ENCODE peak calls at places on chromosomes 4 and X, in ten cellular contexts. Z, R, I, D, X, Y, W, P, L and U are unnamed samples.

GRCh38 chrX:84187501-84188319 is at the start of gene RPS6KA6:
- DNase-seq in Z (peak), R (peak), I (peak), D (no peak), X (peak), Y (no peak), W (no peak), P (peak), L (peak), U (peak)

GRCh38 chrX:154396948-154397887 is 959 bp upstream of the RPL10 start:
- DNase-seq in Z (peak), R (peak), I (peak), D (peak), X (peak), Y (peak), W (no peak), P (peak), L (peak), U (peak)

GRCh38 chr4:12645732-12646131 is 838.4 kb downstream of the RAB28 start:
- DNase-seq in Z (no peak), R (no peak), I (no peak), D (no peak), X (no peak), Y (no peak), W (no peak), P (no peak), L (no peak), U (no peak)

GRCh38 chr4:38757945-38758344 is 24.8 kb downstream of the TLR10 start:
- DNase-seq in Z (no peak), R (no peak), I (peak), D (no peak), X (no peak), Y (peak), W (peak), P (no peak), L (no peak), U (peak)

GRCh38 chr4:55172694-55173287 is 47.4 kb upstream of the KDR start:
- DNase-seq in Z (peak), R (peak), I (no peak), D (no peak), X (no peak), Y (no peak), W (no peak), P (no peak), L (no peak), U (no peak)

GRCh38 chrX:2689773-2690666 is 1.1 kb upstream of the CD99 start:
- DNase-seq in Z (no peak), R (no peak), I (peak), D (no peak), X (peak), Y (no peak), W (no peak), P (no peak), L (no peak), U (no peak)

GRCh38 chrX:135432881-135433521 is 11.3 kb downstream of the SMIM10L2A start:
- DNase-seq in Z (no peak), R (no peak), I (no peak), D (no peak), X (peak), Y (no peak), W (no peak), P (no peak), L (no peak), U (no peak)

GRCh38 chr4:8846046-8846720 is 25.5 kb downstream of the HMX1 start:
- DNase-seq in Z (no peak), R (no peak), I (no peak), D (no peak), X (peak), Y (no peak), W (no peak), P (no peak), L (no peak), U (no peak)

GRCh38 chr4:121706595-121707021 is 9.8 kb upstream of the ANXA5 start:
- DNase-seq in Z (no peak), R (peak), I (no peak), D (peak), X (no peak), Y (no peak), W (no peak), P (peak), L (peak), U (no peak)

GRCh38 chr4:6269400-6269650 is 325 bp upstream of the WFS1 start:
- DNase-seq in Z (no peak), R (no peak), I (no peak), D (no peak), X (no peak), Y (no peak), W (no peak), P (no peak), L (no peak), U (no peak)

GRCh38 chr4:67810011-67810410 is 55.8 kb upstream of the GNRHR start:
- DNase-seq in Z (no peak), R (no peak), I (no peak), D (no peak), X (no peak), Y (no peak), W (no peak), P (no peak), L (no peak), U (no peak)

GRCh38 chrX:31423575-31424284 is 351.9 kb upstream of the FTHL17 start:
- DNase-seq in Z (peak), R (peak), I (peak), D (peak), X (peak), Y (peak), W (no peak), P (peak), L (peak), U (peak)

GRCh38 chr4:1309261-1310010 is 19.7 kb downstream of the MAEA start:
- DNase-seq in Z (peak), R (peak), I (peak), D (no peak), X (peak), Y (peak), W (no peak), P (peak), L (peak), U (no peak)

GRCh38 chr4:19266566-19266965 is 985.1 kb upstream of the SLIT2 start:
- DNase-seq in Z (no peak), R (no peak), I (peak), D (no peak), X (no peak), Y (no peak), W (no peak), P (no peak), L (no peak), U (no peak)

GRCh38 chr4:15659768-15660394 is 4.7 kb upstream of the FBXL5 start:
- DNase-seq in Z (peak), R (peak), I (no peak), D (no peak), X (no peak), Y (no peak), W (no peak), P (peak), L (peak), U (no peak)

GRCh38 chr4:34196375-34196774 is 2047.9 kb downstream of the ARAP2 start:
- DNase-seq in Z (no peak), R (no peak), I (no peak), D (no peak), X (no peak), Y (no peak), W (no peak), P (no peak), L (no peak), U (no peak)

GRCh38 chr4:7375427-7375826 is 59.3 kb downstream of the PSAPL1 start:
- DNase-seq in Z (no peak), R (no peak), I (no peak), D (no peak), X (no peak), Y (no peak), W (no peak), P (no peak), L (peak), U (no peak)

GRCh38 chr4:166174717-166175510 is 301.9 kb downstream of the TLL1 start:
- DNase-seq in Z (peak), R (peak), I (no peak), D (no peak), X (no peak), Y (no peak), W (no peak), P (peak), L (no peak), U (no peak)

GRCh38 chr4:163484906-163485305 is 9.6 kb upstream of the TMA16 start:
- DNase-seq in Z (peak), R (peak), I (peak), D (peak), X (peak), Y (peak), W (peak), P (peak), L (peak), U (peak)

GRCh38 chrX:115047181-115047580 is 29.8 kb upstream of the IL13RA2 start:
- DNase-seq in Z (no peak), R (peak), I (no peak), D (no peak), X (no peak), Y (no peak), W (no peak), P (no peak), L (peak), U (no peak)

GRCh38 chr4:1246901-1247810 is 1.8 kb downstream of the CTBP1 start:
- DNase-seq in Z (no peak), R (no peak), I (peak), D (peak), X (peak), Y (peak), W (no peak), P (peak), L (no peak), U (peak)

GRCh38 chr4:827209-828081 is 1.5 kb upstream of the CPLX1 start:
- DNase-seq in Z (no peak), R (no peak), I (no peak), D (no peak), X (no peak), Y (no peak), W (no peak), P (no peak), L (no peak), U (no peak)

GRCh38 chrX:3142259-3143042 is 101.2 kb downstream of the ARSF start:
- DNase-seq in Z (no peak), R (no peak), I (no peak), D (peak), X (no peak), Y (peak), W (peak), P (no peak), L (no peak), U (peak)

GRCh38 chrX:136574548-136574947 is 42.5 kb downstream of the VGLL1 start:
- DNase-seq in Z (no peak), R (no peak), I (no peak), D (no peak), X (no peak), Y (no peak), W (no peak), P (no peak), L (no peak), U (no peak)

GRCh38 chr4:156113138-156113537 is 159.5 kb upstream of the CTSO start:
- DNase-seq in Z (no peak), R (peak), I (no peak), D (no peak), X (no peak), Y (no peak), W (no peak), P (peak), L (no peak), U (peak)

GRCh38 chr4:156109943-156110925 is 156.6 kb upstream of the CTSO start:
- DNase-seq in Z (peak), R (peak), I (no peak), D (no peak), X (no peak), Y (no peak), W (no peak), P (peak), L (peak), U (no peak)

DNA sequence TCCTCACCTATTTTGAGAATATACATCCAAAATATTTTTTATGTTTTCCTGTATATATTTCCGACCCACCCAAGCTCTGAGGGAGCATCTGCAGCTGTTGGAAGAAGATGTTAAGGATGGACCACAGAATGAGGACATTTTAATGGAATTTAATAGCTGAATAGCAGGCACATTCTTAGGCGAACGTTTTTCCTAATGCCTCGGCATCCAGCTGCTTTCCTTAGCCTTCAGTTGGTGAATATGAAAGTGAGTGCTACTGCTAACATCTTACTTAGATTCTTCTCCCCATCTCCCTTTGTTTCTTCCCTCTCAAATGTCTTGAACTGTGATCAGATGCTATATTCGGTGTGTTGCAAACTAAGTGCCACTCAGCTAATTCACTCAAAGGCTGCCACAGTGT is 158.0 kb upstream of the CTSO start:
- DNase-seq in Z (no peak), R (no peak), I (no peak), D (no peak), X (no peak), Y (no peak), W (no peak), P (no peak), L (no peak), U (no peak)
- H2AFZ ChIP-seq in Z (no peak), R (peak), I (no peak), D (no peak), X (no peak), Y (no peak), W (no peak), P (peak), L (no peak), U (no peak)

GRCh38 chrX:105191878-105192277 is 28.6 kb downstream of the TEX13A start:
- DNase-seq in Z (peak), R (no peak), I (peak), D (peak), X (peak), Y (peak), W (no peak), P (peak), L (no peak), U (peak)
- TF ChIP-seq CTCF in Z (no peak), R (peak), I (peak), D (peak), X (peak), Y (peak), W (no peak), P (peak), L (no peak), U (peak)

DNA sequence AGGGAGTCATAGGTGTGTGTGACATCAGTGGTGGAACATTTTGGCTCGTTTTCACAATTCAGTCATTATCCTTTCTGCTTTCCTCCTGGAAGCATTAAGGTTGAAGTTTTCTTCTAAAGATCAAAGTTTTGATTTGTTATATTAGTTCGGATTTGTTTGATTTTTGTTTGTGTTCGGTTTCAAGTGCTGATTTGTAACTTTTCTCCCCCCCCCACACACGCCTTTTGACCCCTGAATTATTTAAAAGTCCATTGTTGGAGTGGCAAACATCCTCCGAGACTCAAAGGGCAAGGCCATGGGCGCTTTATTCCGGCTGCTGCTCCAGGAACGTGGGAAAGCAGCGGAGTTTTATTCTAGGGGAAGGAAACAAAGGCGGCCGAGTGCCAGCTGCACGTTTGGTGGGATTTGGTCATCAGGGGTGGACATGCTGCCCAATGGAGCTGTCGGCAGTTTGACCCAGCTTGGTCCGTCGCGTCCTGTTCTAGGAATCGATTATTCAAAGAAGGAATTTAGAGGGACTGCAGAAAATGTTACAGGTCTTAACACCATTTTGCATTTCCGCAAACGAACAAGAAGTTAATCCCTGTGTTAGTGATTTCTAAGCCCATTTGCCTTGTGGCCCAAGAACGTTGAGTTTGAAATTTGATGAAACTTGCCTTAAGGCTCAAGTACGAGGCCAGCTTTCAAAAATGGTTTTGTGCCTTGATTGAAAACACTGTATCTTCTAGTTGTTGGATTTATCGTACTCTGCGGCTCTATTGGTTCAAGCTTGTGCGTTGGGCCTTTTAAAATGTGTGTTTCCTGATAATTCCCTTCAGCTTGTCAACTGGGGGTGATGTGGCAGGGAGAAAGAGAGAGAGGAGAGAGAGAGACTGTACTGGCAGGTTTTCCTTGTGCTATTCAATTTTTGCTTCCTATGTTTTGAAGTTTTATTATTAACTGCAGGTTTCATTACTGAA is 567 bp upstream of the ZNF41 start:
- DNase-seq in Z (peak), R (peak), I (peak), D (no peak), X (peak), Y (no peak), W (no peak), P (peak), L (peak), U (no peak)
- H2AFZ ChIP-seq in Z (peak), R (peak), I (peak), D (peak), X (peak), Y (peak), W (no peak), P (peak), L (peak), U (peak)

DNA sequence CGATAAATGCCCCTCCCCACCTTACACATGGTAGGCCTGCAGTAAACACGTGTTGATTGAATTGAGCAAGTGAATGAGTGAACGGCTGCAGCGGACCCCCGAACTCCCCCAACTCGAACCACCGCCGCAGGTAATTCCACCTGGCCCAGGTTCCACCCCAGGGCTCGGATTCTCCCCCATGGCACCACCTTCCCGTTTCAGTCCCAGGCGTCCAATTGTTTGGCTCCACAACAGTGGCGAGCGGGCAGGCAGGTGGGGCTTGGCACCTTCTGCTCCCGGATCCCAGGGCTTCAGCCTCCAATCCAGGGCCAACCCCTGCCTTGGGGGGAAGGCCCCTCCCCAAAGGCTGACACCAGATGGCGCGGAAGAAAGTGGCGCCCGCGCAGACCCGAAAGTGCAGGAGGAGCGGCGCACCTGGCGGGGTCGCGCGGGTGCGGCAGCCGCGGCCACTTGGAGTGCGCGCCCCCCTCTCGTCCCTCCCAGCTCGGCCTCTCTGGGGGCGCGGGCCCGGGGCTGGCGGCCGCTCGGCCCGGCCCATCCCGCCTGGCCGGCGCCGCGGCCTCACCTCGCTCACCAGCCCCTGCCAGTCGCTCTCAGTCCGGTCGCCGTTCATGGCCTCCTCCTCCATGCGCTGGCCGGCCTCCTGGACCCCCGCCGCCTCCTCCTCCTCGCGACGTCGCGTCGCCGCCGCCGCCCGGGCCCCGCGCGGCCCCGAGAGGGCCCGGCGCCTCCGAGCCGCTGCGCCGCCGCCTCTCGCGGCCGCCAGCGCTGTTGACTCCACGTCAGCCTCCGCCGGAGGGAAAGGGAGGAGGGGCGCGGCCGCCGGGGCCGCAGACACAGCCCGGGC is at the start of gene CCDC149:
- DNase-seq in Z (peak), R (peak), I (peak), D (no peak), X (peak), Y (no peak), W (peak), P (peak), L (peak), U (peak)
- TF ChIP-seq CTCF in Z (no peak), R (no peak), I (peak), D (no peak), X (no peak), Y (no peak), W (no peak), P (no peak), L (no peak), U (no peak)

DNA sequence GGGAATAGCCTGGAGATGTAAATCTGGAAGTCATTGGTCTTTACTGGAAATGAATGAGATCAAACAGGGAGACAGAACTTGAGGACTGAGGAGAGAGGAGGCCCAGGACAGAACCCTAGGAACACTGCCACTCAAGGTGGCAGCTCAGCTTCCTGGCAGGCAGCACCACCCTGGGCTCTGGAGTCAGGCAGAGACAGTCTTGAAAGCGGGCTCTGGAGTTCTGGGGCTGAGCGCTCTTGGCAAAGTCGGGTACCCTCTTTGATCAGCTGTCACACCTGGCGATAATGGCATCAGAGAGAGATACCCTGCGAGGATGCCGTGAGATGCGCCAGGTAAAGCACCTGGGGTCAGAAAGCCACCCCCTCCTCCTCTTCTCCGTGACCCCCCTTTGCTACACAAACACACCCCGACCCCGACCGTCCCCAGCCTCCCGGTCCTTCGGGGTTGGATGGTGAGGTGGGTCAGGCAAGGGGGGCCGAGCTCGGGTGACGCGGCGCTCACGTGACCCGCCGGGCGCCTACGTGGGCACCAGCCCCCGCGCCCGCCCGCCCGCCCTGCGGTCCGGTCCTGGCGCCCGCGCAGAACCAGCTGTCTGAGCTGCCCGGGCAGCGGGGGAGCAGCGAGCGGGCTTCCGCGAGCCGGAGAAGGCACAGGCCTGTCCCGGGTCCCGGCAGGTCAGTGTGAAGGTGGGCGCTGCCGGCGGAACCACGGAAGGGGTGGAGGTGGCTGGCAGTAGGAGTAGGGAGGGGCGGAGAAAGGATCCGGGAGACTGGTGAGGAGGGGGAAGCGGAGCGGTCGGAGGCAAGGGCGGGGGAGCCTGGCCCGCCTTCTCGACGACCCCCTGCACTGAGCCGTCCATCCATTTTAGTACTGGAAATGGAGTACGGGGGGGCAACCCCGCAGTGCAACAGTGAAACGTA is at the start of gene TCEAL3:
- DNase-seq in Z (peak), R (peak), I (peak), D (peak), X (peak), Y (no peak), W (no peak), P (no peak), L (peak), U (no peak)
- H2AFZ ChIP-seq in Z (peak), R (peak), I (peak), D (peak), X (peak), Y (no peak), W (no peak), P (peak), L (peak), U (peak)

DNA sequence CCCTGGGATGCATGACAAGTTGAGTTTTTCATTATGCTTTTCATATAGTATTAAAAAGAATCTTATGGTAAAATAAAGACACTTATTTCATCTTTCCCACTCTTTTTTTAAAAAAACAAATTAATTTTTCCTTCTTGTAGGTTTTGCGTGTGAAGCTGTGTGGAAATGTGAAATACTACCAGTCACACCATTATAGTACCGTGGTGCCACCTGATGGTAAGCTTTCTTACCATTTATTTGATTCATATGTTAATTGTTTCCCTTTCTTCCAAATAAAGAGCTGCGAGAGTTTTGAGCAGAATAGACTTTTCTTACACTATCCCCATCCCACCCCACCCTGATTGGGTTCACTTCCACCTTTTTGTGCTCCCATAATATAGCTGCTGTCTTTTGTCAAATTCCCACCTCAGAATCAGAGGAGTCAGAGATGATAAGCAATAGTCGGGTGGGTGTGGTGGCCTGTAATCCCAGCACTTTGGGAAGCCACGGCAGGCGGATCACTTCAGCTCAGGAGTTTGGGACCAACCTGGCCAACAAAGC is 44.3 kb downstream of the CASP6 start:
- DNase-seq in Z (peak), R (no peak), I (no peak), D (no peak), X (no peak), Y (no peak), W (no peak), P (no peak), L (peak), U (no peak)
- TF ChIP-seq CTCF in Z (no peak), R (no peak), I (no peak), D (peak), X (peak), Y (peak), W (peak), P (no peak), L (peak), U (no peak)